ENCODE peak calls at places on chromosomes 16 and 17, in four cellular contexts. One of them, this sample, is unnamed. For H3K4me1 and H3K27me3, the result is how much of the 10 kb centered on the place peaks cover.

GRCh38 chr17:41267711-41268110 is 2.5 kb downstream of the KRTAP9-6 start:
- DNase-seq in endodermal cell: no peak
- DNase-seq in CD8-positive, alpha-beta T cell: no peak
- DNase-seq in CD4-positive, alpha-beta memory T cell: no peak
- DNase-seq in this sample: no peak

GRCh38 chr16:30063278-30063892 is 2.2 kb upstream of the ALDOA start:
- DNase-seq in CD4-positive, alpha-beta memory T cell: no peak
- DNase-seq in endodermal cell: no peak
- DNase-seq in CD8-positive, alpha-beta T cell: no peak
- DNase-seq in this sample: no peak

GRCh38 chr17:13931111-13931526 is 138.2 kb upstream of the COX10 start:
- DNase-seq in CD4-positive, alpha-beta memory T cell: no peak
- DNase-seq in CD8-positive, alpha-beta T cell: no peak
- DNase-seq in endodermal cell: no peak
- DNase-seq in this sample: no peak

GRCh38 chr16:78022347-78022746 is at the start of gene CLEC3A:
- DNase-seq in CD4-positive, alpha-beta memory T cell: no peak
- DNase-seq in endodermal cell: peak
- DNase-seq in CD8-positive, alpha-beta T cell: no peak
- DNase-seq in this sample: no peak

GRCh38 chr17:2386400-2387085 is 14.3 kb downstream of the MNT start:
- DNase-seq in CD8-positive, alpha-beta T cell: no peak
- DNase-seq in CD4-positive, alpha-beta memory T cell: peak
- DNase-seq in endodermal cell: no peak
- DNase-seq in this sample: no peak

GRCh38 chr17:78737332-78737731 is 44.7 kb downstream of the CYTH1 start:
- DNase-seq in CD8-positive, alpha-beta T cell: no peak
- DNase-seq in CD4-positive, alpha-beta memory T cell: no peak
- DNase-seq in endodermal cell: no peak
- DNase-seq in this sample: no peak

GRCh38 chr17:45935710-45936509 is 41.6 kb downstream of the MAPT start:
- DNase-seq in CD4-positive, alpha-beta memory T cell: no peak
- DNase-seq in endodermal cell: no peak
- DNase-seq in CD8-positive, alpha-beta T cell: no peak
- DNase-seq in this sample: no peak

GRCh38 chr17:12909511-12909910 is 108.3 kb downstream of the ELAC2 start:
- DNase-seq in CD8-positive, alpha-beta T cell: no peak
- DNase-seq in endodermal cell: no peak
- DNase-seq in CD4-positive, alpha-beta memory T cell: no peak
- DNase-seq in this sample: no peak

GRCh38 chr17:78759203-78759968 is 22.7 kb downstream of the CYTH1 start:
- DNase-seq in endodermal cell: no peak
- DNase-seq in CD8-positive, alpha-beta T cell: peak
- DNase-seq in CD4-positive, alpha-beta memory T cell: peak
- DNase-seq in this sample: peak

GRCh38 chr16:57959121-57959520 is 11.8 kb downstream of the CNGB1 start:
- DNase-seq in endodermal cell: no peak
- DNase-seq in CD4-positive, alpha-beta memory T cell: no peak
- DNase-seq in CD8-positive, alpha-beta T cell: no peak
- DNase-seq in this sample: no peak

GRCh38 chr16:31177136-31177535 is 2.8 kb upstream of the FUS start:
- DNase-seq in CD8-positive, alpha-beta T cell: peak
- DNase-seq in CD4-positive, alpha-beta memory T cell: peak
- DNase-seq in endodermal cell: no peak
- DNase-seq in this sample: no peak

GRCh38 chr17:15361592-15361991 is 20.2 kb upstream of the TEKT3 start:
- DNase-seq in endodermal cell: peak
- DNase-seq in CD8-positive, alpha-beta T cell: no peak
- DNase-seq in CD4-positive, alpha-beta memory T cell: no peak
- DNase-seq in this sample: no peak

GRCh38 chr17:27455914-27456680 is at the start of gene KSR1:
- DNase-seq in CD4-positive, alpha-beta memory T cell: peak
- DNase-seq in CD8-positive, alpha-beta T cell: peak
- DNase-seq in endodermal cell: peak
- DNase-seq in this sample: peak

GRCh38 chr17:79033741-79034501 is 10.0 kb downstream of the C1QTNF1 start:
- DNase-seq in endodermal cell: peak
- DNase-seq in CD8-positive, alpha-beta T cell: no peak
- DNase-seq in CD4-positive, alpha-beta memory T cell: no peak
- DNase-seq in this sample: peak

GRCh38 chr17:50626037-50626574 is 8.6 kb upstream of the ABCC3 start:
- DNase-seq in endodermal cell: peak
- DNase-seq in CD4-positive, alpha-beta memory T cell: peak
- DNase-seq in CD8-positive, alpha-beta T cell: peak
- DNase-seq in this sample: peak

GRCh38 chr17:63764701-63765100 is 8.7 kb downstream of the CCDC47 start:
- DNase-seq in CD8-positive, alpha-beta T cell: no peak
- DNase-seq in CD4-positive, alpha-beta memory T cell: no peak
- DNase-seq in endodermal cell: no peak
- DNase-seq in this sample: no peak

GRCh38 chr16:59048876-59049275 is 314.8 kb upstream of the GOT2 start:
- DNase-seq in CD4-positive, alpha-beta memory T cell: no peak
- DNase-seq in CD8-positive, alpha-beta T cell: no peak
- DNase-seq in endodermal cell: no peak
- DNase-seq in this sample: no peak

GRCh38 chr17:72176516-72176851 is 55.7 kb downstream of the SOX9 start:
- DNase-seq in endodermal cell: no peak
- DNase-seq in CD8-positive, alpha-beta T cell: no peak
- DNase-seq in CD4-positive, alpha-beta memory T cell: no peak
- DNase-seq in this sample: no peak

GRCh38 chr16:57385083-57385482 is 12.8 kb downstream of the CX3CL1 start:
- DNase-seq in endodermal cell: no peak
- DNase-seq in CD4-positive, alpha-beta memory T cell: no peak
- DNase-seq in CD8-positive, alpha-beta T cell: no peak
- DNase-seq in this sample: no peak

GRCh38 chr17:38702166-38702899 is 2.7 kb upstream of the MLLT6 start:
- DNase-seq in CD8-positive, alpha-beta T cell: peak
- DNase-seq in CD4-positive, alpha-beta memory T cell: peak
- DNase-seq in endodermal cell: peak
- DNase-seq in this sample: peak

GRCh38 chr16:2142942-2143868 is 5.2 kb upstream of the RAB26 start:
- DNase-seq in endodermal cell: peak
- DNase-seq in CD4-positive, alpha-beta memory T cell: peak
- DNase-seq in CD8-positive, alpha-beta T cell: no peak
- DNase-seq in this sample: peak

GRCh38 chr17:27319536-27320221 is 25.8 kb downstream of the WSB1 start:
- DNase-seq in CD8-positive, alpha-beta T cell: no peak
- DNase-seq in endodermal cell: no peak
- DNase-seq in CD4-positive, alpha-beta memory T cell: no peak
- DNase-seq in this sample: no peak

GRCh38 chr17:27586203-27586701 is 44.7 kb upstream of the LGALS9 start:
- DNase-seq in endodermal cell: peak
- DNase-seq in CD4-positive, alpha-beta memory T cell: no peak
- DNase-seq in CD8-positive, alpha-beta T cell: no peak
- DNase-seq in this sample: no peak

GRCh38 chr17:60717814-60718213 is 40.2 kb downstream of the BCAS3 start:
- DNase-seq in endodermal cell: no peak
- DNase-seq in CD4-positive, alpha-beta memory T cell: no peak
- DNase-seq in CD8-positive, alpha-beta T cell: no peak
- DNase-seq in this sample: no peak

GRCh38 chr17:7548585-7549400 is at the start of gene TNFSF12:
- DNase-seq in CD8-positive, alpha-beta T cell: peak
- DNase-seq in endodermal cell: peak
- DNase-seq in CD4-positive, alpha-beta memory T cell: peak
- DNase-seq in this sample: peak

GRCh38 chr17:43006639-43007551 is at the start of gene IFI35:
- DNase-seq in endodermal cell: peak
- DNase-seq in CD4-positive, alpha-beta memory T cell: peak
- DNase-seq in CD8-positive, alpha-beta T cell: peak
- DNase-seq in this sample: peak

GRCh38 chr17:2093349-2093748 is 38.4 kb downstream of the HIC1 start:
- DNase-seq in endodermal cell: peak
- DNase-seq in CD4-positive, alpha-beta memory T cell: no peak
- DNase-seq in CD8-positive, alpha-beta T cell: no peak
- DNase-seq in this sample: no peak

GRCh38 chr17:1264196-1264595 is 6.0 kb upstream of the BHLHA9 start:
- DNase-seq in endodermal cell: peak
- DNase-seq in CD4-positive, alpha-beta memory T cell: no peak
- DNase-seq in CD8-positive, alpha-beta T cell: no peak
- DNase-seq in this sample: no peak

GRCh38 chr16:50252082-50252611 is 14.2 kb upstream of the ADCY7 start:
- DNase-seq in endodermal cell: no peak
- DNase-seq in CD4-positive, alpha-beta memory T cell: no peak
- DNase-seq in CD8-positive, alpha-beta T cell: no peak
- DNase-seq in this sample: no peak

GRCh38 chr17:48993305-48993704 is 3.9 kb upstream of the IGF2BP1 start:
- DNase-seq in CD4-positive, alpha-beta memory T cell: no peak
- DNase-seq in CD8-positive, alpha-beta T cell: no peak
- DNase-seq in endodermal cell: no peak
- DNase-seq in this sample: no peak

GRCh38 chr17:61475726-61476125 is 23.5 kb downstream of the TBX4 start:
- DNase-seq in endodermal cell: peak
- DNase-seq in CD8-positive, alpha-beta T cell: no peak
- DNase-seq in CD4-positive, alpha-beta memory T cell: no peak
- DNase-seq in this sample: no peak

GRCh38 chr16:68382296-68382718 is 66.0 kb downstream of the SMPD3 start:
- DNase-seq in endodermal cell: peak
- DNase-seq in CD4-positive, alpha-beta memory T cell: no peak
- DNase-seq in CD8-positive, alpha-beta T cell: no peak
- DNase-seq in this sample: peak

GRCh38 chr17:1270210-1271019 is at the start of gene BHLHA9:
- DNase-seq in endodermal cell: peak
- DNase-seq in CD8-positive, alpha-beta T cell: no peak
- DNase-seq in CD4-positive, alpha-beta memory T cell: no peak
- DNase-seq in this sample: no peak

GRCh38 chr16:65202461-65202860 is 80.6 kb upstream of the CDH11 start:
- DNase-seq in CD4-positive, alpha-beta memory T cell: no peak
- DNase-seq in CD8-positive, alpha-beta T cell: no peak
- DNase-seq in endodermal cell: no peak
- DNase-seq in this sample: no peak

GRCh38 chr17:10144456-10144855 is 54.0 kb downstream of the GAS7 start:
- DNase-seq in endodermal cell: no peak
- DNase-seq in CD8-positive, alpha-beta T cell: no peak
- DNase-seq in CD4-positive, alpha-beta memory T cell: no peak
- DNase-seq in this sample: no peak

GRCh38 chr17:44279586-44280344 is 11.8 kb upstream of the SLC4A1 start:
- DNase-seq in endodermal cell: peak
- DNase-seq in CD4-positive, alpha-beta memory T cell: no peak
- DNase-seq in CD8-positive, alpha-beta T cell: no peak
- DNase-seq in this sample: no peak

GRCh38 chr16:68235882-68236803 is at the start of gene ESRP2:
- DNase-seq in CD4-positive, alpha-beta memory T cell: peak
- DNase-seq in CD8-positive, alpha-beta T cell: peak
- DNase-seq in endodermal cell: peak
- DNase-seq in this sample: no peak

GRCh38 chr17:56172517-56172982 is 19.3 kb downstream of the ANKFN1 start:
- DNase-seq in CD4-positive, alpha-beta memory T cell: no peak
- DNase-seq in endodermal cell: peak
- DNase-seq in CD8-positive, alpha-beta T cell: no peak
- DNase-seq in this sample: no peak

GRCh38 chr17:78306913-78307312 is 53.0 kb downstream of the SOCS3 start:
- DNase-seq in CD4-positive, alpha-beta memory T cell: no peak
- DNase-seq in endodermal cell: no peak
- DNase-seq in CD8-positive, alpha-beta T cell: no peak
- DNase-seq in this sample: no peak

DNA sequence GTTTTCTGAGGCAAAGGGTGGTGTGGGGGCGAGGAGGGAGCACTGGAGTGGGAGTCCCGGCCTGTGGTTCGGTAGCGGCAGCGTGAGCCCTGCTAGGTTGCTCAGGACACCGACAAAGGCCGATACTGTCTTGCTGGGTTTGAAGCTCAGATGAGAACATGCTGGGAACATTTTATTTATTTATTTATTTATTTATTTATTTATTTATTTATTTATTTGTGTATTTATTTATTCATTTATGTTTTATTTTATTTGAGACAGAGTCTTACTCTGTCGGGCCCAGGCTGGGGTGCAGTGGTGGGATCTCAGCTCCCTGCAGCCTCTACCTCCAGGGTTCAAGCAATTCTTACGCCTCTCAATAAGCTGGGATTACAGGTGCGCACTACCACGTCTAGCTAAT is 117.9 kb upstream of the GSE1 start:
- DNase-seq in CD4-positive, alpha-beta memory T cell: no peak
- DNase-seq in endodermal cell: no peak
- DNase-seq in CD8-positive, alpha-beta T cell: no peak
- DNase-seq in this sample: no peak
- H3K4me1 ChIP-seq in CD4-positive, alpha-beta memory T cell: under half
- H3K4me1 ChIP-seq in endodermal cell: under half
- H3K4me1 ChIP-seq in CD8-positive, alpha-beta T cell: under half
- H3K4me1 ChIP-seq in this sample: under half

GRCh38 chr16:17232487-17232886 is 238.3 kb downstream of the XYLT1 start:
- DNase-seq in CD8-positive, alpha-beta T cell: no peak
- DNase-seq in endodermal cell: no peak
- DNase-seq in CD4-positive, alpha-beta memory T cell: no peak
- DNase-seq in this sample: no peak

GRCh38 chr16:17237350-17237944 is 233.3 kb downstream of the XYLT1 start:
- DNase-seq in CD8-positive, alpha-beta T cell: no peak
- DNase-seq in endodermal cell: no peak
- DNase-seq in CD4-positive, alpha-beta memory T cell: no peak
- DNase-seq in this sample: no peak

GRCh38 chr16:17233301-17234002 is 237.3 kb downstream of the XYLT1 start:
- DNase-seq in endodermal cell: no peak
- DNase-seq in CD4-positive, alpha-beta memory T cell: no peak
- DNase-seq in CD8-positive, alpha-beta T cell: no peak
- DNase-seq in this sample: no peak

GRCh38 chr16:17238285-17239028 is 232.3 kb downstream of the XYLT1 start:
- DNase-seq in CD4-positive, alpha-beta memory T cell: no peak
- DNase-seq in CD8-positive, alpha-beta T cell: no peak
- DNase-seq in endodermal cell: no peak
- DNase-seq in this sample: no peak

GRCh38 chr16:17235147-17235817 is 235.5 kb downstream of the XYLT1 start:
- DNase-seq in endodermal cell: no peak
- DNase-seq in CD8-positive, alpha-beta T cell: no peak
- DNase-seq in CD4-positive, alpha-beta memory T cell: no peak
- DNase-seq in this sample: no peak
- H3K27me3 ChIP-seq in endodermal cell: under half
- H3K27me3 ChIP-seq in CD8-positive, alpha-beta T cell: under half
- H3K27me3 ChIP-seq in CD4-positive, alpha-beta memory T cell: under half
- H3K27me3 ChIP-seq in this sample: under half

GRCh38 chr16:687499-687898 is 2.7 kb downstream of the WDR24 start:
- DNase-seq in endodermal cell: no peak
- DNase-seq in CD4-positive, alpha-beta memory T cell: no peak
- DNase-seq in CD8-positive, alpha-beta T cell: no peak
- DNase-seq in this sample: no peak
- H3K4me1 ChIP-seq in endodermal cell: under half
- H3K4me1 ChIP-seq in CD4-positive, alpha-beta memory T cell: under half
- H3K4me1 ChIP-seq in CD8-positive, alpha-beta T cell: under half
- H3K4me1 ChIP-seq in this sample: under half

DNA sequence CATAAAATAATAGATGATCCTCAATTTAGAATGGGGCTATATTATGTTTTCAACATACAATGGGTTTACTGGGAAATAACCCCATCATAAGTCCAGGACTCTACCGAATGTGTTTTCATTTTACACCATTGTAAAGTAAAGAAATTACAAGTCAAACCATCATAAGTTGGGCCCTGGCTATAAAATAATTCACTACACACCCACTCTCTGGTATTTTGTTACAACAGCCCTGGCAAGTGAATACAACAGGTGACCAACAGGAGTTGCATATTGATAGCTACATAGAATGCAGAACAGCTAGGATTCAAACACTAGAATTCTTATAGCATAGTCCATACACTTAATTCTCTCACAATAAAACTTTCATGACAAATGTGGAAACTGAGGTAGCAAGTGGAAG is 673.0 kb upstream of the CA10 start:
- DNase-seq in endodermal cell: no peak
- DNase-seq in CD8-positive, alpha-beta T cell: no peak
- DNase-seq in CD4-positive, alpha-beta memory T cell: no peak
- DNase-seq in this sample: no peak
- H3K27me3 ChIP-seq in endodermal cell: under half
- H3K27me3 ChIP-seq in CD8-positive, alpha-beta T cell: under half
- H3K27me3 ChIP-seq in CD4-positive, alpha-beta memory T cell: under half
- H3K27me3 ChIP-seq in this sample: under half

This sample was measured in HAP-1.